ENCODE peak calls at places on chromosomes 12 and 14, in eight cellular contexts. Z is heart left ventricle; X is CD8-positive, alpha-beta T cell; U is psoas muscle; P is CD4-positive, CD25-positive, alpha-beta regulatory T cell; I is heart right ventricle; O is lower lobe of right lung; H is Panc1. R is an unnamed sample.

GRCh38 chr14:70655110-70655826 is 13.6 kb downstream of the TTC9 start:
- ATAC-seq in H (no peak), X (peak; percentile 88), Z (no peak), P (peak; percentile 91), U (no peak), O (peak; percentile 63), I (no peak), R (no peak)

GRCh38 chr12:5022465-5023061 is 21.1 kb upstream of the KCNA5 start:
- ATAC-seq in X (peak; percentile 44), I (peak; percentile 56), Z (peak; percentile 51), O (peak; percentile 65), P (no peak), U (peak; percentile 77), H (peak; percentile 72), R (no peak)

GRCh38 chr14:106395460-106396050 is 869.2 kb downstream of the TMEM121 start:
- ATAC-seq in X (peak; percentile 56), H (no peak), O (no peak), U (no peak), Z (no peak), I (no peak), P (no peak), R (no peak)

GRCh38 chr12:3727877-3728632 is 24.9 kb downstream of the CRACR2A start:
- ATAC-seq in Z (peak; percentile 51), O (peak; percentile 48), U (peak; percentile 27), H (no peak), I (peak; percentile 50), P (peak; percentile 28), X (peak; percentile 81), R (no peak)

GRCh38 chr14:51285102-51285501 is 45.1 kb downstream of the TMX1 start:
- ATAC-seq in H (no peak), Z (no peak), U (no peak), O (no peak), I (no peak), P (no peak), X (no peak), R (no peak)

GRCh38 chr14:47155395-47155794 is 503.8 kb upstream of the RPL10L start:
- ATAC-seq in H (no peak), U (no peak), P (no peak), O (no peak), X (no peak), I (no peak), Z (no peak), R (no peak)

GRCh38 chr12:51430196-51430895 is 5.7 kb downstream of the SLC4A8 start:
- ATAC-seq in Z (no peak), U (no peak), I (no peak), O (peak; percentile 86), H (no peak), X (no peak), P (no peak), R (no peak)

GRCh38 chr12:69157023-69157655 is 82.2 kb upstream of the CPSF6 start:
- ATAC-seq in O (peak; percentile 93), U (peak; percentile 76), P (peak; percentile 94), X (peak; percentile 97), I (peak; percentile 91), H (peak; percentile 95), Z (peak; percentile 86), R (peak; percentile 81)

GRCh38 chr12:59425798-59426197 is 170.0 kb upstream of the SLC16A7 start:
- ATAC-seq in U (no peak), O (no peak), Z (no peak), X (no peak), I (no peak), P (no peak), H (no peak), R (peak; percentile 34)

GRCh38 chr14:66842911-66843572 is 335.1 kb downstream of the GPHN start:
- ATAC-seq in O (no peak), U (no peak), X (no peak), H (no peak), P (no peak), Z (no peak), I (no peak), R (no peak)

GRCh38 chr14:70856851-70857498 is 47.7 kb upstream of the MAP3K9 start:
- ATAC-seq in X (no peak), I (no peak), U (no peak), O (no peak), H (no peak), P (peak; percentile 31), Z (no peak), R (no peak)

GRCh38 chr14:97025722-97026121 is 228.5 kb downstream of the VRK1 start:
- ATAC-seq in X (no peak), U (no peak), Z (no peak), I (no peak), P (no peak), O (no peak), H (no peak), R (no peak)

GRCh38 chr12:70049596-70050360 is 193.5 kb upstream of the CNOT2 start:
- ATAC-seq in X (peak; percentile 79), U (no peak), I (no peak), Z (no peak), O (peak; percentile 32), P (peak; percentile 34), H (no peak), R (no peak)

GRCh38 chr12:3416159-3416558 is 74.8 kb upstream of the PRMT8 start:
- ATAC-seq in P (no peak), Z (no peak), I (no peak), U (no peak), X (no peak), O (no peak), H (no peak), R (no peak)

GRCh38 chr14:75011356-75012097 is 8.8 kb downstream of the EIF2B2 start:
- ATAC-seq in O (no peak), X (peak; percentile 38), Z (peak; percentile 72), I (peak; percentile 63), U (peak; percentile 81), P (no peak), H (peak; percentile 56), R (peak; percentile 46)

GRCh38 chr12:104809251-104809650 is 148.8 kb downstream of the SLC41A2 start:
- ATAC-seq in H (no peak), U (no peak), Z (no peak), P (no peak), X (no peak), O (no peak), I (no peak), R (no peak)

GRCh38 chr12:31289443-31289842 is 36.5 kb downstream of the SINHCAF start:
- ATAC-seq in I (no peak), O (no peak), P (no peak), H (no peak), Z (no peak), U (no peak), X (no peak), R (no peak)

GRCh38 chr12:29517265-29517664 is 19.8 kb upstream of the OVCH1 start:
- ATAC-seq in H (peak; percentile 73), O (peak; percentile 66), U (no peak), Z (no peak), X (no peak), P (no peak), I (peak; percentile 20), R (no peak)

GRCh38 chr14:85921241-85921640 is 391.3 kb downstream of the FLRT2 start:
- ATAC-seq in O (no peak), H (no peak), U (no peak), X (no peak), P (no peak), Z (no peak), I (no peak), R (no peak)

DNA sequence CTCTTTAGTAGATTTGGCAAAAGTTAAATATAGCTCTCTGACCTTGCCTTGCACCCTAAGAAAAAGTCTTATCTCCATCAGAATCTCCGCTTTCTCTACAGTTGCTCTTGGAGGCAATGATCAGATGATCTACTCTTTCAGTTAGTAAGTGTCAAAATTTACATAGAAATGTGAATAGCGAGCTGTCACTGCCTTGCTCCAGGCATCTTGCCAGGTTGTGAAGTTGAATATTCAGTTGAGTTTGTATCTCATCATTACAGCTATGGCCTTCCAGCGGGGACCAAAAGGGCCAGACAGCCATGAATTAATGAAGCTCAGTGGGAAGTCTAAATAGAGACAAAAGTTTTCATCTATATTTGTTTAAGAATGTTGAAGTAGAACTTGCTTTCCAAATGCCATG is 387.7 kb downstream of the FLRT2 start:
- ATAC-seq in P (no peak), H (no peak), O (no peak), U (no peak), X (no peak), Z (no peak), I (no peak), R (no peak)
- H3K36me3 ChIP-seq in P (no peaks in the 10 kb centered on the region), H (no peaks in the 10 kb centered on the region), O (no peaks in the 10 kb centered on the region), U (no peaks in the 10 kb centered on the region), X (no peaks in the 10 kb centered on the region), Z (no peaks in the 10 kb centered on the region), I (no peaks in the 10 kb centered on the region), R (no peaks in the 10 kb centered on the region)

GRCh38 chr14:101367421-101368261 is 193.7 kb upstream of the DIO3 start:
- ATAC-seq in O (no peak), I (no peak), U (no peak), H (no peak), X (no peak), P (no peak), Z (no peak), R (no peak)
- H3K27me3 ChIP-seq in O (no peaks in the 10 kb centered on the region), I (peaks cover 17% of the 10 kb centered on the region), U (no peaks in the 10 kb centered on the region), H (no peaks in the 10 kb centered on the region), X (no peaks in the 10 kb centered on the region), P (no peaks in the 10 kb centered on the region), Z (no peaks in the 10 kb centered on the region), R (peaks cover 14% of the 10 kb centered on the region)

GRCh38 chr14:99387880-99388279 is 92.8 kb downstream of the SETD3 start:
- ATAC-seq in H (no peak), I (no peak), X (no peak), U (no peak), Z (no peak), P (no peak), O (no peak), R (no peak)
- H3K36me3 ChIP-seq in H (no peaks in the 10 kb centered on the region), I (no peaks in the 10 kb centered on the region), X (no peaks in the 10 kb centered on the region), U (no peaks in the 10 kb centered on the region), Z (no peaks in the 10 kb centered on the region), P (no peaks in the 10 kb centered on the region), O (no peaks in the 10 kb centered on the region), R (no peaks in the 10 kb centered on the region)

GRCh38 chr12:54591001-54591591 is 2.6 kb upstream of the PPP1R1A start:
- ATAC-seq in Z (peak; percentile 43), H (peak; percentile 18), P (no peak), O (no peak), I (peak; percentile 50), U (peak; percentile 83), X (no peak), R (peak; percentile 48)

GRCh38 chr12:54587315-54587821 is 1.1 kb downstream of the PPP1R1A start:
- ATAC-seq in X (no peak), I (peak; percentile 83), O (peak; percentile 45), H (no peak), U (peak; percentile 84), Z (peak; percentile 91), P (no peak), R (peak; percentile 68)

GRCh38 chr12:54588110-54588831 is at the start of gene PPP1R1A:
- ATAC-seq in O (peak; percentile 56), Z (peak; percentile 44), X (no peak), I (peak; percentile 53), H (peak; percentile 49), P (no peak), U (peak; percentile 64), R (peak; percentile 67)

GRCh38 chr12:54589964-54590363 is 1.5 kb upstream of the PPP1R1A start:
- ATAC-seq in X (no peak), P (no peak), H (no peak), U (no peak), O (no peak), Z (no peak), I (no peak), R (no peak)

DNA sequence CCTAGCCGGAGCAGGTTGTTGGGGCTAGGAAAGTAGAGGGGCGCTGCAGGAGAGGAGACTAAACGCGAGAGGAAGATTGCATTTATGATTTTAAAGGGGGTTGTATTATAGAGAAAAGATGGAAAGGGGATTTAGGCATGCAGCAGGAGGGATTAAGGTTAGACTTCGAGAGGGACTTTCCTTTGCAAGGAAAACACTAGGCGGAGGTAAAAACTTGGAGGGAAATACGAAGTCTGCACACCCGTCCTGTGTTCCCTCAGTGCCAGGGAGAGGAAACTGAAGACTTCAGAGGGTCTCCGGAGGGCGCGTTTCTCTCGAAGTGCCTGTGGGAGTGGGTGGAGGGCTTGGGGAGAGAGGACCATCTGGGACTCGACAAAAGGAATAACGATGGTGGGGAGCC is 433 bp upstream of the PPP1R1A start:
- ATAC-seq in Z (no peak), H (no peak), P (no peak), O (no peak), I (no peak), X (no peak), U (no peak), R (no peak)
- H3K27me3 ChIP-seq in Z (no peaks in the 10 kb centered on the region), H (peaks cover 19% of the 10 kb centered on the region), P (peaks cover 31% of the 10 kb centered on the region), O (peaks cover 43% of the 10 kb centered on the region), I (peaks cover 4% of the 10 kb centered on the region), X (peaks cover 25% of the 10 kb centered on the region), U (no peaks in the 10 kb centered on the region), R (peaks cover 11% of the 10 kb centered on the region)

R was measured in gastroesophageal sphincter.